ENCODE peak calls at places on chromosomes 11 and 22, in five cellular contexts. T is hippocampal formation; X is HT-29; L is upper lobe of right lung; M is stimulated activated CD4-positive, alpha-beta T cell treated with anti-CD3 and anti-CD28 coated beads, Interleukin-2, amount 100 ng/mL, for 48 hours. E is an unnamed sample.

GRCh38 chr11:74050465-74050864 is 41.6 kb upstream of the UCP3 start:
- DNase-seq in L (no peak), M (no peak), T (no peak), X (no peak), E (no peak)

GRCh38 chr11:78176605-78177141 is 11.8 kb downstream of the KCTD21 start:
- DNase-seq in L (no peak), M (no peak), T (no peak), X (no peak), E (no peak)

GRCh38 chr11:18365736-18366135 is 28.6 kb upstream of the LDHA start:
- DNase-seq in L (no peak), X (no peak), M (no peak), T (no peak), E (no peak)

GRCh38 chr11:89489930-89490329 is 1.2 kb downstream of the NOX4 start:
- DNase-seq in L (no peak), X (no peak), T (no peak), M (no peak), E (no peak)

GRCh38 chr22:47092896-47093311 is 330.5 kb downstream of the TBC1D22A start:
- DNase-seq in M (no peak), X (no peak), L (no peak), T (no peak), E (no peak)

GRCh38 chr22:29454186-29454745 is 15.9 kb downstream of the RFPL1 start:
- DNase-seq in L (no peak), X (no peak), M (no peak), T (peak; percentile 36), E (no peak)

GRCh38 chr22:37244922-37245722 is 1.1 kb upstream of the RAC2 start:
- DNase-seq in X (no peak), T (no peak), L (peak; percentile 8), M (no peak), E (no peak)

GRCh38 chr22:30265851-30266444 is 703 bp downstream of the OSM start:
- DNase-seq in L (peak; percentile 87), T (peak; percentile 15), X (no peak), M (peak; percentile 76), E (peak; percentile 42)

GRCh38 chr11:28702450-28702790 is 594.2 kb downstream of the METTL15 start:
- DNase-seq in M (no peak), X (no peak), T (no peak), L (no peak), E (no peak)

GRCh38 chr11:6268811-6269210 is 9.2 kb downstream of the CCKBR start:
- DNase-seq in M (no peak), T (no peak), X (no peak), L (no peak), E (no peak)

GRCh38 chr11:27722945-27723344 is 22.7 kb upstream of the BDNF start:
- DNase-seq in T (no peak), M (no peak), L (no peak), X (no peak), E (no peak)

GRCh38 chr11:120181446-120181992 is 29.3 kb upstream of the OAF start:
- DNase-seq in T (no peak), L (peak; percentile 32), X (no peak), M (no peak), E (no peak)

GRCh38 chr11:121191787-121192186 is 90.7 kb downstream of the TECTA start:
- DNase-seq in X (no peak), M (no peak), L (no peak), T (no peak), E (no peak)

GRCh38 chr11:111797145-111797581 is 31.0 kb upstream of the PPP2R1B start:
- DNase-seq in L (no peak), M (no peak), T (no peak), X (peak; percentile 60), E (peak; percentile 39)

GRCh38 chr11:64152841-64153691 is 12.8 kb downstream of the MACROD1 start:
- DNase-seq in L (peak; percentile 84), M (peak; percentile 80), T (peak; percentile 57), X (peak; percentile 71), E (peak; percentile 50)

GRCh38 chr11:36253238-36253637 is 36.0 kb downstream of the COMMD9 start:
- DNase-seq in M (no peak), X (no peak), L (no peak), T (peak; percentile 23), E (peak; percentile 1)

GRCh38 chr11:104529213-104529612 is 365.3 kb upstream of the PDGFD start:
- DNase-seq in X (no peak), L (no peak), M (no peak), T (no peak), E (no peak)

GRCh38 chr11:61035086-61035835 is 63.8 kb downstream of the CD6 start:
- DNase-seq in M (no peak), L (no peak), T (no peak), X (no peak), E (no peak)

GRCh38 chr22:39574779-39575551 is 4.4 kb downstream of the CACNA1I start:
- DNase-seq in T (no peak), L (no peak), X (no peak), M (no peak), E (no peak)

GRCh38 chr11:120334894-120335462 is 1.2 kb upstream of the ARHGEF12 start:
- DNase-seq in M (peak; percentile 61), L (no peak), T (peak; percentile 20), X (peak; percentile 98), E (peak; percentile 87)

GRCh38 chr11:102457056-102457677 is 4.6 kb upstream of the TMEM123 start:
- DNase-seq in X (no peak), T (no peak), L (no peak), M (no peak), E (no peak)

GRCh38 chr11:78539566-78539965 is 35.1 kb downstream of the NARS2 start:
- DNase-seq in T (no peak), X (no peak), M (no peak), L (no peak), E (peak; percentile 32)

GRCh38 chr11:112412383-112412782 is 151.7 kb upstream of the PLET1 start:
- DNase-seq in L (no peak), M (no peak), T (no peak), X (no peak), E (no peak)

GRCh38 chr22:23063539-23064380 is 6.6 kb upstream of the GNAZ start:
- DNase-seq in T (no peak), L (peak; percentile 57), M (no peak), X (no peak), E (no peak)

GRCh38 chr11:102047305-102047924 is at the start of gene CFAP300:
- DNase-seq in X (peak; percentile 92), T (peak; percentile 45), M (peak; percentile 51), L (peak; percentile 94), E (peak; percentile 63)

GRCh38 chr11:96389604-96390402 is at the start of the genes CCDC82 and JRKL:
- DNase-seq in T (peak; percentile 95), L (peak; percentile 98), M (peak; percentile 98), X (peak; percentile 99), E (peak; percentile 99)

GRCh38 chr11:64429970-64430369 is 71.0 kb downstream of the RPS6KA4 start:
- DNase-seq in T (no peak), M (no peak), L (no peak), X (no peak), E (no peak)

GRCh38 chr11:94455861-94456260 is 37.8 kb downstream of the MRE11 start:
- DNase-seq in T (no peak), M (no peak), L (no peak), X (peak; percentile 39), E (no peak)

GRCh38 chr22:32378703-32379272 is 21.1 kb downstream of the RFPL3 start:
- DNase-seq in L (no peak), M (no peak), X (peak; percentile 45), T (peak; percentile 34), E (peak; percentile 59)

GRCh38 chr11:36564376-36565032 is 3.3 kb upstream of the RAG1 start:
- DNase-seq in M (peak; percentile 23), L (no peak), X (peak; percentile 70), T (peak; percentile 62), E (peak; percentile 69)

GRCh38 chr22:49112176-49112575 is 715.5 kb downstream of the BRD1 start:
- DNase-seq in L (no peak), T (no peak), X (no peak), M (no peak), E (no peak)

GRCh38 chr11:46160100-46160499 is 38.8 kb upstream of the PHF21A start:
- DNase-seq in X (peak; percentile 35), L (no peak), M (no peak), T (no peak), E (peak; percentile 22)

GRCh38 chr11:66157182-66157864 is 87.3 kb downstream of the PACS1 start:
- DNase-seq in T (no peak), M (no peak), L (no peak), X (peak; percentile 13), E (no peak)

GRCh38 chr11:122071680-122072321 is 44.2 kb downstream of the BLID start:
- DNase-seq in T (no peak), X (no peak), L (no peak), M (no peak), E (no peak)

GRCh38 chr22:29299136-29299900 is 7.1 kb upstream of the GAS2L1 start:
- DNase-seq in T (no peak), L (no peak), M (no peak), X (no peak), E (no peak)